ENCODE peak calls at places on chromosomes 11 and 22, in seven cellular contexts. One of them, this sample, is unnamed.

GRCh38 chr22:39598017-39598965 is 27.7 kb downstream of the CACNA1I start:
- DNase-seq in AG04450: no peak
- DNase-seq in pancreas: peak
- DNase-seq in CD8-positive, alpha-beta T cell: peak
- DNase-seq in Panc1: no peak
- DNase-seq in AG09309: no peak
- DNase-seq in cardiac fibroblast: no peak
- DNase-seq in this sample: no peak

GRCh38 chr11:46296520-46297448 is 19.3 kb downstream of the CREB3L1 start:
- DNase-seq in CD8-positive, alpha-beta T cell: no peak
- DNase-seq in pancreas: no peak
- DNase-seq in cardiac fibroblast: peak
- DNase-seq in Panc1: no peak
- DNase-seq in AG04450: peak
- DNase-seq in AG09309: peak
- DNase-seq in this sample: peak

GRCh38 chr22:46528121-46528610 is 9.3 kb downstream of the CELSR1 start:
- DNase-seq in AG04450: no peak
- DNase-seq in Panc1: no peak
- DNase-seq in AG09309: peak
- DNase-seq in CD8-positive, alpha-beta T cell: no peak
- DNase-seq in cardiac fibroblast: peak
- DNase-seq in pancreas: no peak
- DNase-seq in this sample: no peak

GRCh38 chr11:129625930-129626329 is 189.7 kb upstream of the TMEM45B start:
- DNase-seq in Panc1: no peak
- DNase-seq in AG04450: no peak
- DNase-seq in AG09309: no peak
- DNase-seq in CD8-positive, alpha-beta T cell: no peak
- DNase-seq in pancreas: no peak
- DNase-seq in cardiac fibroblast: no peak
- DNase-seq in this sample: no peak

GRCh38 chr22:43066844-43067385 is 22.3 kb downstream of the TTLL1 start:
- DNase-seq in Panc1: no peak
- DNase-seq in AG09309: peak
- DNase-seq in cardiac fibroblast: no peak
- DNase-seq in pancreas: no peak
- DNase-seq in AG04450: no peak
- DNase-seq in CD8-positive, alpha-beta T cell: no peak
- DNase-seq in this sample: peak

GRCh38 chr22:45203150-45203974 is 37.3 kb downstream of the KIAA0930 start:
- DNase-seq in AG09309: no peak
- DNase-seq in AG04450: no peak
- DNase-seq in Panc1: no peak
- DNase-seq in pancreas: no peak
- DNase-seq in cardiac fibroblast: no peak
- DNase-seq in CD8-positive, alpha-beta T cell: no peak
- DNase-seq in this sample: no peak

GRCh38 chr22:24994070-24994763 is 41.7 kb downstream of the KIAA1671 start:
- DNase-seq in pancreas: no peak
- DNase-seq in Panc1: no peak
- DNase-seq in AG04450: no peak
- DNase-seq in CD8-positive, alpha-beta T cell: no peak
- DNase-seq in AG09309: no peak
- DNase-seq in cardiac fibroblast: no peak
- DNase-seq in this sample: no peak

GRCh38 chr11:70314730-70315129 is 44.2 kb downstream of the PPFIA1 start:
- DNase-seq in pancreas: no peak
- DNase-seq in cardiac fibroblast: no peak
- DNase-seq in AG09309: no peak
- DNase-seq in AG04450: no peak
- DNase-seq in Panc1: no peak
- DNase-seq in CD8-positive, alpha-beta T cell: no peak
- DNase-seq in this sample: no peak

GRCh38 chr22:42820075-42820763 is 36.9 kb downstream of the ARFGAP3 start:
- DNase-seq in cardiac fibroblast: peak
- DNase-seq in AG04450: peak
- DNase-seq in pancreas: no peak
- DNase-seq in Panc1: no peak
- DNase-seq in CD8-positive, alpha-beta T cell: no peak
- DNase-seq in AG09309: peak
- DNase-seq in this sample: peak

GRCh38 chr11:7246179-7246578 is 5.5 kb upstream of the SYT9 start:
- DNase-seq in pancreas: no peak
- DNase-seq in Panc1: peak
- DNase-seq in cardiac fibroblast: no peak
- DNase-seq in AG09309: no peak
- DNase-seq in AG04450: no peak
- DNase-seq in CD8-positive, alpha-beta T cell: no peak
- DNase-seq in this sample: no peak

GRCh38 chr22:44523981-44524759 is 26.1 kb upstream of the RTL6 start:
- DNase-seq in pancreas: no peak
- DNase-seq in cardiac fibroblast: peak
- DNase-seq in AG09309: peak
- DNase-seq in Panc1: no peak
- DNase-seq in AG04450: peak
- DNase-seq in CD8-positive, alpha-beta T cell: no peak
- DNase-seq in this sample: peak

GRCh38 chr11:1691027-1691877 is 5.7 kb upstream of the KRTAP5-6 start:
- DNase-seq in AG09309: no peak
- DNase-seq in CD8-positive, alpha-beta T cell: no peak
- DNase-seq in AG04450: no peak
- DNase-seq in pancreas: no peak
- DNase-seq in Panc1: no peak
- DNase-seq in cardiac fibroblast: no peak
- DNase-seq in this sample: no peak

GRCh38 chr11:19766810-19767209 is 54.2 kb downstream of the NAV2 start:
- DNase-seq in AG04450: no peak
- DNase-seq in AG09309: no peak
- DNase-seq in cardiac fibroblast: no peak
- DNase-seq in CD8-positive, alpha-beta T cell: no peak
- DNase-seq in pancreas: no peak
- DNase-seq in Panc1: no peak
- DNase-seq in this sample: no peak

GRCh38 chr11:15213471-15214231 is 98.9 kb downstream of the INSC start:
- DNase-seq in AG04450: no peak
- DNase-seq in pancreas: no peak
- DNase-seq in CD8-positive, alpha-beta T cell: no peak
- DNase-seq in AG09309: no peak
- DNase-seq in cardiac fibroblast: no peak
- DNase-seq in Panc1: no peak
- DNase-seq in this sample: no peak

GRCh38 chr11:64146036-64146943 is 19.6 kb downstream of the MACROD1 start:
- DNase-seq in CD8-positive, alpha-beta T cell: peak
- DNase-seq in pancreas: peak
- DNase-seq in AG04450: no peak
- DNase-seq in cardiac fibroblast: peak
- DNase-seq in Panc1: no peak
- DNase-seq in AG09309: no peak
- DNase-seq in this sample: no peak

GRCh38 chr22:48089601-48090331 is 1327.3 kb downstream of the TBC1D22A start:
- DNase-seq in CD8-positive, alpha-beta T cell: no peak
- DNase-seq in cardiac fibroblast: peak
- DNase-seq in Panc1: no peak
- DNase-seq in AG04450: no peak
- DNase-seq in AG09309: no peak
- DNase-seq in pancreas: no peak
- DNase-seq in this sample: no peak

GRCh38 chr22:44667829-44668189 is 34.2 kb upstream of the PRR5 start:
- DNase-seq in Panc1: no peak
- DNase-seq in CD8-positive, alpha-beta T cell: peak
- DNase-seq in AG09309: no peak
- DNase-seq in cardiac fibroblast: no peak
- DNase-seq in pancreas: no peak
- DNase-seq in AG04450: no peak
- DNase-seq in this sample: no peak

GRCh38 chr22:44279059-44279340 is 33.8 kb downstream of the SHISAL1 start:
- DNase-seq in cardiac fibroblast: no peak
- DNase-seq in pancreas: no peak
- DNase-seq in AG04450: no peak
- DNase-seq in AG09309: no peak
- DNase-seq in Panc1: no peak
- DNase-seq in CD8-positive, alpha-beta T cell: no peak
- DNase-seq in this sample: no peak

GRCh38 chr11:17740649-17741235 is 6.2 kb downstream of the KCNC1 start:
- DNase-seq in AG09309: no peak
- DNase-seq in Panc1: no peak
- DNase-seq in cardiac fibroblast: no peak
- DNase-seq in AG04450: no peak
- DNase-seq in pancreas: peak
- DNase-seq in CD8-positive, alpha-beta T cell: no peak
- DNase-seq in this sample: no peak

GRCh38 chr11:86152006-86152862 is 83.3 kb upstream of the PICALM start:
- DNase-seq in CD8-positive, alpha-beta T cell: no peak
- DNase-seq in pancreas: no peak
- DNase-seq in AG04450: no peak
- DNase-seq in cardiac fibroblast: peak
- DNase-seq in AG09309: no peak
- DNase-seq in Panc1: no peak
- DNase-seq in this sample: no peak

GRCh38 chr22:30474683-30475424 is 3.0 kb upstream of the SEC14L3 start:
- DNase-seq in CD8-positive, alpha-beta T cell: no peak
- DNase-seq in pancreas: no peak
- DNase-seq in AG09309: no peak
- DNase-seq in AG04450: no peak
- DNase-seq in cardiac fibroblast: no peak
- DNase-seq in Panc1: no peak
- DNase-seq in this sample: no peak

GRCh38 chr22:38570841-38571364 is 920 bp upstream of the DMC1 start:
- DNase-seq in AG04450: no peak
- DNase-seq in Panc1: no peak
- DNase-seq in CD8-positive, alpha-beta T cell: peak
- DNase-seq in AG09309: no peak
- DNase-seq in pancreas: peak
- DNase-seq in cardiac fibroblast: peak
- DNase-seq in this sample: no peak

GRCh38 chr22:45562537-45563361 is 60.1 kb downstream of the FBLN1 start:
- DNase-seq in CD8-positive, alpha-beta T cell: no peak
- DNase-seq in pancreas: peak
- DNase-seq in cardiac fibroblast: no peak
- DNase-seq in Panc1: no peak
- DNase-seq in AG09309: no peak
- DNase-seq in AG04450: no peak
- DNase-seq in this sample: no peak

GRCh38 chr22:37077802-37078448 is 26.4 kb downstream of the KCTD17 start:
- DNase-seq in AG09309: no peak
- DNase-seq in AG04450: peak
- DNase-seq in CD8-positive, alpha-beta T cell: peak
- DNase-seq in cardiac fibroblast: peak
- DNase-seq in Panc1: peak
- DNase-seq in pancreas: peak
- DNase-seq in this sample: no peak

GRCh38 chr11:89381094-89381493 is 110.1 kb downstream of the NOX4 start:
- DNase-seq in AG09309: peak
- DNase-seq in cardiac fibroblast: peak
- DNase-seq in pancreas: no peak
- DNase-seq in CD8-positive, alpha-beta T cell: no peak
- DNase-seq in AG04450: peak
- DNase-seq in Panc1: no peak
- DNase-seq in this sample: peak

GRCh38 chr11:67267188-67268035 is 1.1 kb downstream of the GRK2 start:
- DNase-seq in AG09309: no peak
- DNase-seq in pancreas: peak
- DNase-seq in Panc1: no peak
- DNase-seq in CD8-positive, alpha-beta T cell: peak
- DNase-seq in cardiac fibroblast: no peak
- DNase-seq in AG04450: no peak
- DNase-seq in this sample: no peak

GRCh38 chr22:19884161-19884953 is 29.7 kb upstream of the GNB1L start:
- DNase-seq in pancreas: peak
- DNase-seq in CD8-positive, alpha-beta T cell: no peak
- DNase-seq in AG04450: no peak
- DNase-seq in AG09309: no peak
- DNase-seq in Panc1: no peak
- DNase-seq in cardiac fibroblast: no peak
- DNase-seq in this sample: no peak

GRCh38 chr11:59199546-59200420 is 12.9 kb downstream of the MPEG1 start:
- DNase-seq in cardiac fibroblast: no peak
- DNase-seq in CD8-positive, alpha-beta T cell: no peak
- DNase-seq in pancreas: no peak
- DNase-seq in AG04450: no peak
- DNase-seq in AG09309: no peak
- DNase-seq in Panc1: no peak
- DNase-seq in this sample: no peak
- TF ChIP-seq CTCF in cardiac fibroblast: no peak
- TF ChIP-seq CTCF in CD8-positive, alpha-beta T cell: no peak
- TF ChIP-seq CTCF in pancreas: no peak
- TF ChIP-seq CTCF in AG04450: no peak
- TF ChIP-seq CTCF in AG09309: no peak
- TF ChIP-seq CTCF in Panc1: no peak
- TF ChIP-seq CTCF in this sample: no peak

DNA sequence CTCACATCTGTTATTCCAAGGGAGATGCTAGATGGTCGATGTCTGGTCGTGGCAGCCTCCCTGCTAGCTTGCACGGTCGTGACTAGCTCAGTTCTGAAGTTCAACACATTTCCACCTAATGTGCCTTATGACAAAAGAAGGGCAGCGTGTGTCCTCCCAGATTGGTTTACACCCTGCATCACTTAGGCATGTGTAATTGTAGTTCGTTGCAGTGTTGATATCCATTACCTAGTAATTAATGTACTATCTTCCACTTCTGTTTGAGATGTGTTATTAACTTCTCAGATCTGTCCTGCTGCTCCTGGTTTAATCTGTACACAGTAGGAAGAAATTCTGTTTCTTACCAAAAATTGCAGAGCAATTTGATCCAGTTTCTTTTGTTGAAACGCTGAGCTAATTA is 146.0 kb upstream of the TTC12 start:
- DNase-seq in AG09309: no peak
- DNase-seq in pancreas: no peak
- DNase-seq in CD8-positive, alpha-beta T cell: no peak
- DNase-seq in Panc1: no peak
- DNase-seq in cardiac fibroblast: no peak
- DNase-seq in AG04450: no peak
- DNase-seq in this sample: no peak
- H3K4me3 ChIP-seq in AG09309: no peak
- H3K4me3 ChIP-seq in pancreas: no peak
- H3K4me3 ChIP-seq in CD8-positive, alpha-beta T cell: no peak
- H3K4me3 ChIP-seq in Panc1: no peak
- H3K4me3 ChIP-seq in cardiac fibroblast: no peak
- H3K4me3 ChIP-seq in AG04450: no peak
- H3K4me3 ChIP-seq in this sample: no peak

DNA sequence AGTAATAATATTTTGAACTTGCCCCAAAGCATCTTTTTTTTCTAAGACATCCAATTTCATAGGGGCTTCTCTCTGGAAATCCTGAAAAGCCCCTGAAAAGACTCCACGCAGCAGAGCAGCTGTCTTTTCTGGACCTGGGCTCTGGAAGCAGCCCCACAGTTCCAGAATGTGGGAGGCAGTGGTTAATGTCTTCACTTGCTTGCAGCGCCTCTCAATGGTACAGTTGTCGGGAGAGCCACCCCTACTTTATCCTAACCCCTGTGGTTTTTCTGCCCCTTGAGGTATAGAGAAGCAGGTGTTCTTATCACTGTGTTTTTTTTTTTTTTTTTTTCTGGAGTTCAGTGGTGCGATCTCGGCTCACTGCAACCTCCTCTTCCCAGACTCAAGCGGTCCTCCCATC is 83.3 kb upstream of the SORL1-AS1 start:
- DNase-seq in CD8-positive, alpha-beta T cell: no peak
- DNase-seq in AG09309: no peak
- DNase-seq in AG04450: no peak
- DNase-seq in Panc1: no peak
- DNase-seq in pancreas: no peak
- DNase-seq in cardiac fibroblast: no peak
- DNase-seq in this sample: no peak
- TF ChIP-seq CTCF in CD8-positive, alpha-beta T cell: no peak
- TF ChIP-seq CTCF in AG09309: no peak
- TF ChIP-seq CTCF in AG04450: no peak
- TF ChIP-seq CTCF in Panc1: no peak
- TF ChIP-seq CTCF in pancreas: no peak
- TF ChIP-seq CTCF in cardiac fibroblast: no peak
- TF ChIP-seq CTCF in this sample: no peak

GRCh38 chr11:119584193-119585037 is 144.6 kb downstream of the NECTIN1 start:
- DNase-seq in CD8-positive, alpha-beta T cell: no peak
- DNase-seq in pancreas: peak
- DNase-seq in AG04450: peak
- DNase-seq in Panc1: no peak
- DNase-seq in AG09309: peak
- DNase-seq in cardiac fibroblast: peak
- DNase-seq in this sample: no peak
- H3K4me3 ChIP-seq in CD8-positive, alpha-beta T cell: no peak
- H3K4me3 ChIP-seq in pancreas: peak
- H3K4me3 ChIP-seq in AG04450: peak
- H3K4me3 ChIP-seq in Panc1: peak
- H3K4me3 ChIP-seq in AG09309: peak
- H3K4me3 ChIP-seq in cardiac fibroblast: peak
- H3K4me3 ChIP-seq in this sample: peak

This sample was measured in AG04449.